ENCODE peak calls at places on chromosomes 11 and 22, in four cellular contexts. W is GM23338, U is fibroblast of the aortic adventitia, B is fibroblast of lung. P is an unnamed sample.
A peak's percentile ranks its signal among the peaks of the same experiment; 100 is the strongest.

GRCh38 chr11:128772814-128773213 is 78.9 kb downstream of the FLI1 start:
- DNase-seq in B (no peak), W (no peak), U (no peak), P (no peak)

GRCh38 chr22:30602049-30602448 is 4.9 kb upstream of the TCN2 start:
- DNase-seq in U (peak; percentile 33), B (peak; percentile 35), W (peak; percentile 78), P (no peak)

GRCh38 chr11:74694536-74694935 is 36.7 kb downstream of the CHRDL2 start:
- DNase-seq in W (no peak), B (no peak), U (no peak), P (no peak)

GRCh38 chr22:46069518-46070214 is 80.7 kb upstream of the PPARA start:
- DNase-seq in W (no peak), B (peak; percentile 97), U (peak; percentile 98), P (peak; percentile 87)

GRCh38 chr11:111749646-111750045 is 16.5 kb downstream of the PPP2R1B start:
- DNase-seq in U (no peak), B (no peak), W (no peak), P (no peak)

GRCh38 chr11:2098691-2099522 is 40.3 kb downstream of the IGF2 start:
- DNase-seq in W (no peak), B (no peak), U (no peak), P (no peak)

GRCh38 chr11:2150206-2150847 is 10.7 kb downstream of the INS start:
- DNase-seq in W (peak; percentile 82), U (peak; percentile 60), B (peak; percentile 78), P (peak; percentile 40)

GRCh38 chr11:11966826-11967668 is 41.4 kb downstream of the DKK3 start:
- DNase-seq in B (peak; percentile 31), U (peak; percentile 30), W (peak; percentile 88), P (no peak)

GRCh38 chr11:108859510-108859909 is 194.6 kb downstream of the DDX10 start:
- DNase-seq in W (no peak), B (no peak), U (no peak), P (no peak)

GRCh38 chr11:59560290-59560701 is 49.0 kb downstream of the OR4D9 start:
- DNase-seq in B (peak; percentile 78), U (peak; percentile 81), W (peak; percentile 91), P (no peak)

GRCh38 chr11:25038131-25038530 is 541.3 kb downstream of the LUZP2 start:
- DNase-seq in U (no peak), W (no peak), B (no peak), P (no peak)

GRCh38 chr11:109041876-109042275 is 377.0 kb downstream of the DDX10 start:
- DNase-seq in B (no peak), W (no peak), U (no peak), P (no peak)

GRCh38 chr11:128453444-128454336 is 133.7 kb downstream of the ETS1 start:
- DNase-seq in W (no peak), B (peak; percentile 90), U (peak; percentile 98), P (peak; percentile 86)

GRCh38 chr11:23885801-23886200 is 611.1 kb upstream of the LUZP2 start:
- DNase-seq in U (no peak), W (no peak), B (no peak), P (no peak)

GRCh38 chr11:36463781-36464180 is 46.3 kb downstream of the TRAF6 start:
- DNase-seq in W (peak; percentile 16), B (peak; percentile 29), U (no peak), P (no peak)

GRCh38 chr11:111454561-111455192 is 57.5 kb downstream of the BTG4 start:
- DNase-seq in U (peak; percentile 65), W (peak; percentile 88), B (peak; percentile 68), P (peak; percentile 22)

GRCh38 chr22:48718818-48719500 is 1108.7 kb downstream of the BRD1 start:
- DNase-seq in B (no peak), U (no peak), W (no peak), P (no peak)

GRCh38 chr11:10197091-10197490 is 96.9 kb downstream of the SBF2 start:
- DNase-seq in W (no peak), B (peak; percentile 34), U (peak; percentile 33), P (peak; percentile 41)

GRCh38 chr11:289706-290620 is 1.0 kb downstream of the PGGHG start:
- DNase-seq in W (no peak), U (no peak), B (no peak), P (no peak)

GRCh38 chr11:94938399-94939055 is 34.8 kb downstream of the CWC15 start:
- DNase-seq in W (no peak), U (peak; percentile 95), B (peak; percentile 95), P (peak; percentile 54)

GRCh38 chr11:67429038-67429668 is 859 bp downstream of the RPS6KB2 start:
- DNase-seq in W (no peak), U (peak; percentile 25), B (no peak), P (no peak)

GRCh38 chr22:24810043-24810749 is 4.2 kb downstream of the SGSM1 start:
- DNase-seq in B (no peak), U (no peak), W (peak; percentile 66), P (no peak)

GRCh38 chr11:13889566-13890214 is 72.8 kb upstream of the SPON1 start:
- DNase-seq in U (no peak), W (no peak), B (no peak), P (no peak)

GRCh38 chr22:24894998-24895397 is 51.5 kb downstream of the LHFPL7 start:
- DNase-seq in W (peak; percentile 32), U (peak; percentile 87), B (peak; percentile 86), P (peak; percentile 7)

GRCh38 chr11:99154277-99154676 is 133.5 kb downstream of the CNTN5 start:
- DNase-seq in W (no peak), U (no peak), B (no peak), P (no peak)

GRCh38 chr11:96065379-96065778 is 141.5 kb upstream of the MTMR2 start:
- DNase-seq in U (no peak), B (no peak), W (no peak), P (no peak)

GRCh38 chr11:36431429-36432092 is 78.5 kb downstream of the TRAF6 start:
- DNase-seq in U (peak; percentile 97), B (peak; percentile 95), W (no peak), P (peak; percentile 58)

GRCh38 chr22:48700566-48701295 is 1126.9 kb downstream of the BRD1 start:
- DNase-seq in B (no peak), W (no peak), U (no peak), P (no peak)

DNA sequence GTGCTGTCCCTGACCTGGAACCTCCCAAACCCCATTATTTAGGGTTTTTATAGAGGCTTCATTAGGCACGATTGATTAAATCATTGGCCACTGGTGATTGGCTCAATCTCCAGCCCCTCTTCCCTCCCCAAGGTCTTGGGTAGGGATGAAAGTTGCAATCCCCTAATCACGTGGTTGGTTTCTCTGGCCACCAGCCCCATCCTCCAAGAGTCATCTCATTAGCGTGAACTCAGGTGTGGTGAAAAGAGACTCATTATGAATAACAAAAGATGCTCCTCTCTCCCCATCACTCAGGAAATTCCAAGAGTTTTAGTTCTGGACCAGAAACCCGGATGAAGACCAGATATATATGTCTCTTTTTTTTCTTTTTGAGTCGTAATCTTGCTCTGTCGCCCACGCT is 7.6 kb upstream of the MARK2 start:
- DNase-seq in W (peak; percentile 76), U (no peak), B (no peak), P (no peak)
- TF ChIP-seq CTCF in W (no peak), U (no peak), B (no peak), P (no peak)

DNA sequence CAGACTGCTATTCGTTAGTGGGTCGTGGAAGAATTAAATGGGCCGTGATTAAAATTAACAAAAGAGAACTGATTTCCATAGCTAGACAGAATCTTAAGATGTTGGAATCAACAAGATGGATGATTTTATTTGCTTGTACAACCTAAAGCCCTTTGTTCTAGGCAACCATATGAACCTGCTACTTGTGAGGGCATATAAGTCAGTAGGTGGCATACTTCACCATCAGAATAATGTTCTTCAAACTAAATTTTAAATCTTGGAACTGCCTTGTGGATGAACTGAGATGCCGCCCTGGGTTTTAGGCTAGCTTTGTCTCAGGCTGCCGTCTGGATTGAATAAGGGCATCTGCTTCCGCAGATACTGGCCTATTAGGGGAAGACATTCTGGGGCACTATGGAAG is 40.9 kb downstream of the CSRP3 start:
- DNase-seq in W (no peak), B (peak; percentile 2), U (peak; percentile 28), P (no peak)
- TF ChIP-seq CTCF in W (no peak), B (no peak), U (no peak), P (no peak)

GRCh38 chr11:17272823-17273222 is 3.7 kb upstream of the NUCB2 start:
- DNase-seq in W (no peak), B (no peak), U (no peak), P (no peak)

GRCh38 chr11:17266781-17267180 is 9.8 kb upstream of the NUCB2 start:
- DNase-seq in U (no peak), W (no peak), B (no peak), P (no peak)

GRCh38 chr11:17263803-17264202 is 12.7 kb upstream of the NUCB2 start:
- DNase-seq in B (peak; percentile 42), U (peak; percentile 49), W (no peak), P (no peak)

GRCh38 chr11:17267576-17267975 is 9.0 kb upstream of the NUCB2 start:
- DNase-seq in B (no peak), U (no peak), W (peak; percentile 1), P (no peak)
- TF ChIP-seq CTCF in B (no peak), U (no peak), W (no peak), P (no peak)

DNA sequence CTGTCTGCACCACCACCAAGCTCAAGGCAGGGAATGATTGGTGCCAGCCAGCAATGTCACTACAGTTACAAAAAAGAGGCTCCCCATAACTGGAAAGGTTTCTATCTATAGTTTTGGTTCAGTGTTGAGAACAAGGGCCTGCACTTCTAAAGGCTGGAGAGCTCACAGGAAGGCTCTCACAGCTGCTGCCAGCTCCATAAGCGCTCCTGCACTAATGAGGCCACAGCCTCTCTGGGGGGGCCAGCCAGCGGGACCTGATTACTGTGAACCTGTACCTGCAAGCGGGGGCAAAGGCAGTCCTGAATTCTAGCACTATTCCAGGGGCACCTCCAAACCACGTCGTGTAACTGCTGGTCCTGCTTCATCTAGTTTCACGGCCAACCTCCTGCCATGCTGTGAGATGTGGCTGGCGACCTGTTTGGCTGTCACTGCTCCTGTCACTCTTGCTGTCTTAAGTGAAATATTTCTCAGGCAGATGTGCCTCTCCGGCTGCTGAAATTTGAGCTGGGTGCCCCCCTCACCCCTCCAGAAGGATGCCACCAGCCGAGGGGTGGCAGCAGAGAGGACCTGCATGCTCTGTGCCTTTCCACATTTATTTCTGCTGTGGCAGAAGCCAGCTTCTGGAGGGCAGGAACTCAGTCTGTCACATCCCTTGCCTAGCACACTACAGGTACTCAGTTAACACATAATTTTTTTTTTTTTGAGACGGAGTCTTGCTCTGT is 53.3 kb upstream of the ARFGAP3 start:
- DNase-seq in U (no peak), B (no peak), W (no peak), P (no peak)
- TF ChIP-seq CTCF in U (no peak), B (no peak), W (no peak), P (no peak)

DNA sequence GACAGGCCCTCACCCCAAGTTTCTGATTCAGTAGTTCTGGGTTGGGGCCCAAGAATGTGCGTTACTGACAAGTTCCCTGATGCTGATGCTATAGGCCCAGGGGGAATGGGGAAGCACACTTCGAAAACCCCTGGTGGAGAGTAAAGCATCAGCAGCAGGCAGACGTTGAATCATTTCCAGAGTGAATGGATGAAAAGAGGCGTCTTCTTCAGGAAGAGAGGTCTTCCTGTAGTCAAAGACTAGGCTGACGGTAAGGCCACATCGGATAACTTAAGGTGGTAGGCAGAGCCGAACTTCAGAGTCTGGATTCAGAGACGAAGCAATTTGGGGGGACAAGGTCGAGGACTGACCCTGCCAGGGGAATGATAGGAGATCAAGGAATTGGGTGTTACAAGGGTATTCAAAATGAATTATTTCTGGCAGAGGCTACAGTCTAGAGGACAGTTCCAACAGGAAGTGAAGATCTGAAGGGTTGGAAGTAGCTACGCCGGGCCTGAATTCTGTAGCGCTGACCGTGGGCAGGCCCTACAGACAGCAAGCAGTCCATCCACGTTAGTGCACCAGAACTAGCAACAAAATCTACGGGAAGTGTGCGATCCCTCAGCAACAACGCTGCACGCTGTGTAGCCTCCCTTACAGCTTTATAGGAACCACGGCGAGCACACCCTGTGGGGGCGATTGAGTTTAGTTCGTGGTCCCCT is 862 bp upstream of the CENATAC start:
- DNase-seq in W (peak; percentile 63), U (peak; percentile 40), B (no peak), P (no peak)
- TF ChIP-seq CTCF in W (peak; percentile 37), U (peak; percentile 51), B (peak; percentile 13), P (peak; percentile 3)

GRCh38 chr22:38705235-38706100 is at the start of gene GTPBP1:
- DNase-seq in W (peak; percentile 100), B (peak; percentile 100), U (peak; percentile 100), P (peak; percentile 100)
- TF ChIP-seq CTCF in W (no peak), B (no peak), U (peak; percentile 19), P (peak; percentile 1)

P was measured in AG09319.